ENCODE peak calls at places on chromosome 21, in nine cellular contexts. X, P, N, A, C, Q, I, Z and J are unnamed samples.
A peak's percentile ranks its signal among the peaks of the same experiment; 100 is the strongest.

GRCh38 chr21:33026299-33026858 is 644 bp downstream of the OLIG2 start:
- DNase-seq in X (no peak), P (no peak), N (no peak), A (no peak), C (no peak), Q (no peak), I (no peak), Z (no peak), J (no peak)

GRCh38 chr21:42193131-42193671 is 25.7 kb upstream of the ABCG1 start:
- DNase-seq in X (no peak), P (no peak), N (no peak), A (peak; percentile 56), C (peak; percentile 69), Q (peak; percentile 42), I (no peak), Z (no peak), J (no peak)

GRCh38 chr21:23936224-23936623 is 1671.1 kb downstream of the MRPL39 start:
- DNase-seq in X (peak; percentile 5), P (peak; percentile 23), N (peak; percentile 5), A (no peak), C (peak; percentile 29), Q (no peak), I (no peak), Z (peak; percentile 57), J (no peak)

GRCh38 chr21:45140346-45140940 is 66.1 kb downstream of the ADARB1 start:
- DNase-seq in X (peak; percentile 92), P (peak; percentile 85), N (peak; percentile 78), A (peak; percentile 64), C (peak; percentile 92), Q (peak; percentile 94), I (peak; percentile 80), Z (peak; percentile 90), J (peak; percentile 74)

GRCh38 chr21:41381731-41382130 is 19.9 kb downstream of the MX2 start:
- DNase-seq in X (no peak), P (no peak), N (no peak), A (no peak), C (no peak), Q (no peak), I (no peak), Z (no peak), J (no peak)

GRCh38 chr21:45130324-45130774 is 56.0 kb downstream of the ADARB1 start:
- DNase-seq in X (peak; percentile 80), P (no peak), N (no peak), A (no peak), C (peak; percentile 87), Q (peak; percentile 81), I (no peak), Z (no peak), J (no peak)

GRCh38 chr21:45386728-45387371 is 18.1 kb upstream of the COL18A1 start:
- DNase-seq in X (peak; percentile 98), P (no peak), N (peak; percentile 66), A (no peak), C (peak; percentile 94), Q (peak; percentile 85), I (peak; percentile 47), Z (peak; percentile 34), J (no peak)

GRCh38 chr21:33622253-33622652 is 19.3 kb downstream of the CRYZL1 start:
- DNase-seq in X (no peak), P (no peak), N (no peak), A (no peak), C (no peak), Q (no peak), I (no peak), Z (no peak), J (no peak)

GRCh38 chr21:34836103-34836932 is 167.5 kb downstream of the CLIC6 start:
- DNase-seq in X (peak; percentile 100), P (no peak), N (peak; percentile 98), A (peak; percentile 96), C (peak; percentile 100), Q (peak; percentile 84), I (no peak), Z (no peak), J (peak; percentile 74)

GRCh38 chr21:21750124-21750825 is 752.1 kb downstream of the NCAM2 start:
- DNase-seq in X (no peak), P (no peak), N (no peak), A (no peak), C (no peak), Q (no peak), I (no peak), Z (no peak), J (no peak)

GRCh38 chr21:21751286-21751685 is 753.1 kb downstream of the NCAM2 start:
- DNase-seq in X (no peak), P (no peak), N (no peak), A (no peak), C (no peak), Q (no peak), I (no peak), Z (peak; percentile 42), J (no peak)
- TF ChIP-seq CTCF in X (no peak), P (no peak), N (no peak), A (no peak), C (no peak), Q (no peak), I (no peak), Z (peak; percentile 74), J (no peak)

DNA sequence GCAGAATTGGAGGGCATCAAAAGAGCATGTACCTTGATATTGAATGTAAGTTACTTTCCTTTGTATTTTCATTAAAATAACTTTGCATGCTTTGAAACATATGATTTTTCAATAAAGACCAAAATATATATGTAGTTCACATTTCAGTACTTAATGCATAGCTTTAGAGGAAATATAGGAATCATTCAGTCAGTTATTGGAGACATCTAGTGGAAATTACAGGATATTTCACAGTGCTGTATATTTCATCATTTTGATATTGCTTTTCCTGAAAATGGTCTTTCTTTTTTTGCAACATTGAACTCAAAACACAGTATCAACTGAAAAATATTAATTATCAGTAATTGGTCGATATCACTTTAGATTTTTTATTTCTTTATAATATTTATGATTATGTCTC is 375.8 kb downstream of the NCAM2 start:
- DNase-seq in X (peak; percentile 10), P (no peak), N (no peak), A (no peak), C (peak; percentile 8), Q (no peak), I (no peak), Z (no peak), J (no peak)
- TF ChIP-seq CTCF in X (peak; percentile 31), P (no peak), N (peak; percentile 29), A (peak; percentile 29), C (peak; percentile 25), Q (peak; percentile 31), I (no peak), Z (peak; percentile 31), J (no peak)

GRCh38 chr21:21688877-21689276 is 690.7 kb downstream of the NCAM2 start:
- DNase-seq in X (peak; percentile 50), P (peak; percentile 61), N (no peak), A (no peak), C (peak; percentile 52), Q (peak; percentile 56), I (peak; percentile 31), Z (peak; percentile 70), J (no peak)
- TF ChIP-seq CTCF in X (peak; percentile 68), P (peak; percentile 32), N (peak; percentile 71), A (no peak), C (peak; percentile 71), Q (peak; percentile 33), I (no peak), Z (peak; percentile 82), J (no peak)

DNA sequence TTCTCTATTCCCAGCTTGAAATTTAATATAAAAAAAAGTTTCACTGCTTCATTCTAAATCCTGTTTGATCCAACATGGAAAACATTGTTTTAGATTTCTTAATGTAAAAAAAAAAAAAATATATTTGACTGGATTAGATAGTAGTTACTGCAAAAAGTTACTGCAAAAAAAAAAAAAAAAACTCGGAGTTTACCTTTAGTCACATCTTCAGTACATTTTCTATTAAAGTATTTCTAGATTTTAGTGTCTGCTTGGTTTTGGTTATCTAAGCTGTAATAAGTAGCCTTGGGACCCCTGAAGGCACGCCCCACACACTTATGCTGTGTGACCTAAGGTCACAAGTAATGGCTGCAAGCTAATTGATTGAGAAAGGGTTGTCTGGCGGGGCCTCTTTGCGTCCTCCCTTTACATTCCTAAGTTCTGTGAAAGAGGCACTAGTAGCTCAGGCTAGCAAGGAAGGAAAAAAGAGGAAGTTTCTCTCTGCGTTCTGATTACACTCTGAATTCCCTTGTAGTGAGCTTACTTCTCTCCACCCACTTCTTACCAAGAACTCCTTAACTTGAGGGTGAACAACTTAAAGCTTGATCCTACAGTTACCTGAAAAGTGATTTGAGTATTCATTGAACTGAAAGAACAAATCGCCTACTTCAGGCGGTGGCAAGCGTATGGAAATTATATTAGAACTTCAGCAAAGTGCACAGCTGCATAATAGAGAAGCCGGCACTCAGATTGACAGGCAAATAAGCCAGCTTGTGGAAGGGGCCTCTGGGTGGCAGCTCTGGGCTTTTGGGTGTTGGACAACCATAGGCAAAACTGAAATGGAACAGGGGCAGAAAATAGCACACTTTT is 464.2 kb downstream of the USP25 start:
- DNase-seq in X (peak; percentile 87), P (peak; percentile 24), N (peak; percentile 34), A (no peak), C (peak; percentile 90), Q (peak; percentile 78), I (peak; percentile 26), Z (peak; percentile 19), J (peak; percentile 21)
- TF ChIP-seq CTCF in X (peak; percentile 38), P (no peak), N (peak; percentile 19), A (no peak), C (peak; percentile 56), Q (no peak), I (no peak), Z (peak; percentile 4), J (no peak)

GRCh38 chr21:35860181-35860869 is 200.0 kb downstream of the SETD4 start:
- DNase-seq in X (no peak), P (no peak), N (no peak), A (no peak), C (no peak), Q (no peak), I (no peak), Z (no peak), J (no peak)

GRCh38 chr21:35861656-35862055 is 198.7 kb downstream of the SETD4 start:
- DNase-seq in X (peak; percentile 75), P (no peak), N (no peak), A (no peak), C (no peak), Q (no peak), I (no peak), Z (no peak), J (no peak)

GRCh38 chr21:35864039-35864438 is 196.3 kb downstream of the SETD4 start:
- DNase-seq in X (no peak), P (no peak), N (no peak), A (no peak), C (no peak), Q (no peak), I (no peak), Z (no peak), J (no peak)

GRCh38 chr21:35859677-35860076 is 200.6 kb downstream of the SETD4 start:
- DNase-seq in X (no peak), P (no peak), N (no peak), A (no peak), C (no peak), Q (no peak), I (no peak), Z (no peak), J (no peak)

DNA sequence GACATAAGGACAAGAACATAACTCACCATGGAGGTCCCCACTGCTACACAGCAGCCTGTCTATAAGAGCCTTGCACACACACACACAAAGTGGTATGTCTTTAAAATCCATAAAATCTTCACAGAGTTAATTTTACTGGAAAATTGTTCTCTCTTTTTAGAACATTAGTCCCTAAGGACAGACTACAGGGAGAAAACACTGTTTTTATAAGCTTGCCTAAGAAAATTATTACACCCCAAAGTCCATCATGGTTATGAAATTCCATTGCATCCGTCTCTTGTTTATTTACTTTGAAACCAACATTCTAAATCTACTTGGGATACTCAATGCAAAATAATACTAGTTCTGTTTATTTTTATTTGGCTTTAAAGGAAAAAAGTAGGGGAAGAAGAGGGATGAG is 197.4 kb downstream of the SETD4 start:
- DNase-seq in X (no peak), P (no peak), N (no peak), A (no peak), C (no peak), Q (no peak), I (no peak), Z (no peak), J (no peak)
- TF ChIP-seq CTCF in X (no peak), P (no peak), N (no peak), A (no peak), C (no peak), Q (no peak), I (no peak), Z (no peak), J (no peak)